ENCODE peak calls at places on chromosomes 6 and 20, in four cellular contexts. V, Z, T and J are unnamed samples.

GRCh38 chr6:148064406-148065134 is 278.1 kb upstream of the SASH1 start:
- DNase-seq in V (no peak), Z (no peak), T (no peak), J (no peak)

GRCh38 chr6:122869437-122870024 is 80.5 kb downstream of the SMPDL3A start:
- DNase-seq in V (no peak), Z (no peak), T (no peak), J (no peak)

GRCh38 chr6:24930386-24930785 is 5.4 kb downstream of the RIPOR2 start:
- DNase-seq in V (no peak), Z (no peak), T (no peak), J (no peak)

GRCh38 chr6:32427218-32427617 is 12.5 kb upstream of the HLA-DRA start:
- DNase-seq in V (no peak), Z (no peak), T (no peak), J (no peak)

GRCh38 chr6:146289816-146290588 is 253.6 kb upstream of the RAB32 start:
- DNase-seq in V (no peak), Z (no peak), T (no peak), J (no peak)

GRCh38 chr20:45346851-45347250 is 1.4 kb downstream of the SDC4 start:
- DNase-seq in V (no peak), Z (no peak), T (no peak), J (no peak)

GRCh38 chr6:75292522-75292921 is 7.9 kb upstream of the TMEM30A start:
- DNase-seq in V (no peak), Z (no peak), T (no peak), J (no peak)

GRCh38 chr6:90039911-90040310 is 145.6 kb downstream of the GJA10 start:
- DNase-seq in V (no peak), Z (no peak), T (no peak), J (no peak)

GRCh38 chr6:33987531-33988021 is 158.3 kb downstream of the GRM4 start:
- DNase-seq in V (no peak), Z (no peak), T (no peak), J (no peak)

GRCh38 chr6:105740946-105741605 is 338.2 kb upstream of the PREP start:
- DNase-seq in V (no peak), Z (no peak), T (no peak), J (no peak)

GRCh38 chr20:35971981-35972380 is 3.6 kb downstream of the CNBD2 start:
- DNase-seq in V (no peak), Z (no peak), T (no peak), J (no peak)